ENCODE peak calls at places on chromosomes 7 and 10, in five cellular contexts. N is stomach, H is gastrocnemius medialis, F is H1, W is fibroblast of lung. J is an unnamed sample.

GRCh38 chr7:22720791-22721786 is 5.9 kb upstream of the IL6 start:
- DNase-seq in H (no peak), F (no peak), N (no peak), W (no peak), J (no peak)

GRCh38 chr10:28481968-28482367 is 51.0 kb upstream of the WAC start:
- DNase-seq in N (no peak), H (no peak), F (no peak), W (no peak), J (no peak)

GRCh38 chr10:17744395-17744841 is 7.6 kb upstream of the TMEM236 start:
- DNase-seq in H (no peak), F (no peak), N (no peak), W (no peak), J (no peak)

GRCh38 chr7:5661941-5662340 is 119.5 kb downstream of the RNF216 start:
- DNase-seq in N (no peak), F (no peak), H (no peak), W (no peak), J (no peak)

GRCh38 chr10:69503001-69503895 is 52.0 kb downstream of the TSPAN15 start:
- DNase-seq in F (no peak), W (no peak), H (no peak), N (no peak), J (no peak)

GRCh38 chr7:86932038-86932512 is 127.4 kb downstream of the ELAPOR2 start:
- DNase-seq in H (peak; percentile 19), N (no peak), W (peak; percentile 74), F (no peak), J (no peak)

GRCh38 chr10:118800920-118801319 is 46.1 kb upstream of the CACUL1 start:
- DNase-seq in N (peak; percentile 34), H (no peak), F (no peak), W (no peak), J (no peak)

GRCh38 chr7:151381333-151382078 is 28.3 kb downstream of the WDR86 start:
- DNase-seq in W (no peak), H (no peak), F (no peak), N (peak; percentile 32), J (no peak)

GRCh38 chr10:33134011-33134751 is 176.2 kb upstream of the ITGB1 start:
- DNase-seq in W (peak; percentile 99), H (peak; percentile 65), N (no peak), F (no peak), J (peak; percentile 95)

GRCh38 chr10:52256832-52257691 is 57.0 kb upstream of the DKK1 start:
- DNase-seq in H (peak; percentile 79), N (no peak), F (no peak), W (no peak), J (no peak)

GRCh38 chr7:229184-229964 is 37.0 kb downstream of the FAM20C start:
- DNase-seq in W (peak; percentile 99), N (peak; percentile 52), H (peak; percentile 73), F (no peak), J (no peak)

GRCh38 chr10:69757553-69758309 is 44.0 kb upstream of the COL13A1 start:
- DNase-seq in W (peak; percentile 63), F (no peak), N (peak; percentile 31), H (no peak), J (no peak)

GRCh38 chr10:5618829-5619228 is 47.6 kb downstream of the ASB13 start:
- DNase-seq in F (no peak), N (no peak), H (peak; percentile 76), W (no peak), J (no peak)

GRCh38 chr7:88363869-88364268 is 57.2 kb upstream of the STEAP4 start:
- DNase-seq in F (no peak), H (no peak), W (no peak), N (no peak), J (no peak)
- H3K27me3 ChIP-seq in F (no peaks in the 10 kb centered on the region), H (no peaks in the 10 kb centered on the region), W (no peaks in the 10 kb centered on the region), N (no peaks in the 10 kb centered on the region), J (no peaks in the 10 kb centered on the region)

GRCh38 chr7:84998665-84999064 is 188.2 kb downstream of the SEMA3D start:
- DNase-seq in W (no peak), H (no peak), N (no peak), F (no peak), J (no peak)
- H3K27me3 ChIP-seq in W (no peaks in the 10 kb centered on the region), H (no peaks in the 10 kb centered on the region), N (no peaks in the 10 kb centered on the region), F (no peaks in the 10 kb centered on the region), J (no peaks in the 10 kb centered on the region)

DNA sequence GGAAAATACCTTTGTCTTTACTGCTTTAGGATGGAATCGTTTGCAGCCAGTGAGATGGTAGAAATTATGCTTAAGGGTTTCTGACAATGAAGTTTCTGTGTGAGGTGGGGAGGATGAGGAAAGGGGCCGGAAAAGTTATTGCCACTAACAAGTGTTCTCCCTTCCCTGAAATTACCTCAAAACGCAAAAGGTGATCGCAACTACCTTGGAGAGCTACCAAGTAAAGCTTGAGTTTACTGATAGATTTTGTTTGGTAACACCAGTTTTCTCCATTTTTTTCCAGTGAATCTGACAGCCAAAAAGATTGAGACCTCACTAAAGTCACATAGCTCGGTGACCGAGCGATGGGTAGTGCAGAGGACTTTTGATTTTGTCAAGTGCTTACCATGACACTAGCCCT is 1.5 kb downstream of the SUV39H2 start:
- DNase-seq in F (no peak), W (peak; percentile 7), N (no peak), H (no peak), J (no peak)
- H3K27me3 ChIP-seq in F (no peaks in the 10 kb centered on the region), W (no peaks in the 10 kb centered on the region), N (no peaks in the 10 kb centered on the region), H (no peaks in the 10 kb centered on the region), J (no peaks in the 10 kb centered on the region)

DNA sequence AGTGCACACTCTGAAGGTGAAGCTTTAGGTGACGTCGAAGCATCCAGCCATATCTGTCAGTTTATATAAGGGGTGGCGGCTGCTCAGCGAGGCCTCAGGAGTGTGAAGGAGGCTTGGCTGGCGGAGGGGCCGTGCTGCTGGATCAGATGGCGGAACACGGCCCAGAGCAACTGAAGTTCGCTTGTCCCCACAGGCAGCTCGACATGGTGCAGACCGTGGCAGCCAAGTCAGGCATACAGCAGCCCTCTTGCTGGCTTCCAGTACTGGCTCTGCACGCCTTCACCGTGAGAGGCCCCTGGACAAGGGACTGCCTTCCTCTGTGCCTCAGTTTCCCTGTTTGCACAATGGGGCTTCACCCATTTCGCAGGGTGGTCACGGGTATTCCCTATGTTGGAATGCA is 443.5 kb downstream of the DNAJB6 start:
- DNase-seq in W (no peak), N (no peak), F (no peak), H (no peak), J (no peak)
- H3K27me3 ChIP-seq in W (no peaks in the 10 kb centered on the region), N (no peaks in the 10 kb centered on the region), F (peaks cover 3% of the 10 kb centered on the region), H (no peaks in the 10 kb centered on the region), J (peaks cover 4% of the 10 kb centered on the region)

GRCh38 chr7:148035950-148036349 is 554.6 kb upstream of the C7orf33 start:
- DNase-seq in H (no peak), N (no peak), F (no peak), W (no peak), J (no peak)

GRCh38 chr7:148042935-148043334 is 547.6 kb upstream of the C7orf33 start:
- DNase-seq in F (no peak), W (no peak), H (no peak), N (no peak), J (no peak)

GRCh38 chr7:148031816-148032215 is 558.8 kb upstream of the C7orf33 start:
- DNase-seq in H (no peak), F (no peak), W (no peak), N (no peak), J (no peak)

GRCh38 chr7:148037049-148037448 is 553.5 kb upstream of the C7orf33 start:
- DNase-seq in F (no peak), H (no peak), N (no peak), W (no peak), J (no peak)
- H3K27me3 ChIP-seq in F (peaks cover 24% of the 10 kb centered on the region), H (no peaks in the 10 kb centered on the region), N (no peaks in the 10 kb centered on the region), W (no peaks in the 10 kb centered on the region), J (no peaks in the 10 kb centered on the region)